ENCODE peak calls at places on chromosomes 2 and 18, in six cellular contexts. G is NT2/D1; E is lung; Q is CD4-positive, CD25-positive, alpha-beta regulatory T cell; J is hepatocyte; M is AG04450. L is an unnamed sample.
A peak's percentile ranks its signal among the peaks of the same experiment; 100 is the strongest.

GRCh38 chr18:46518438-46518837 is 138.6 kb downstream of the LOXHD1 start:
- DNase-seq in Q (no peak), M (no peak), G (no peak), E (no peak), J (no peak), L (no peak)

GRCh38 chr2:237217995-237218621 is 132.4 kb downstream of the COPS8 start:
- DNase-seq in G (no peak), Q (no peak), M (no peak), J (no peak), E (no peak), L (no peak)

GRCh38 chr2:62501794-62502500 is 4.0 kb downstream of the TMEM17 start:
- DNase-seq in J (no peak), Q (no peak), E (no peak), M (peak; percentile 15), G (no peak), L (no peak)

GRCh38 chr2:112634153-112634873 is 11.4 kb upstream of the SLC20A1 start:
- DNase-seq in M (no peak), G (no peak), J (peak; percentile 44), E (no peak), Q (no peak), L (peak; percentile 72)

GRCh38 chr2:147232225-147232669 is 612.6 kb upstream of the ACVR2A start:
- DNase-seq in M (no peak), J (no peak), G (no peak), Q (no peak), E (no peak), L (no peak)

GRCh38 chr2:54524236-54524991 is 68.3 kb downstream of the SPTBN1 start:
- DNase-seq in M (no peak), G (no peak), Q (peak; percentile 46), E (peak; percentile 53), J (peak; percentile 57), L (no peak)

GRCh38 chr18:8548186-8548585 is 61.1 kb upstream of the RAB12 start:
- DNase-seq in E (no peak), M (peak; percentile 6), J (no peak), Q (no peak), G (no peak), L (no peak)

GRCh38 chr2:222451270-222451674 is 26.9 kb downstream of the SGPP2 start:
- DNase-seq in M (no peak), G (no peak), Q (peak; percentile 38), J (no peak), E (no peak), L (no peak)

GRCh38 chr2:1791670-1792069 is 47.4 kb upstream of the PXDN start:
- DNase-seq in G (no peak), J (no peak), M (no peak), Q (no peak), E (no peak), L (no peak)

GRCh38 chr18:32289480-32290075 is 99.7 kb downstream of the MEP1B start:
- DNase-seq in J (peak; percentile 80), G (peak; percentile 36), M (peak; percentile 36), E (peak; percentile 50), Q (peak; percentile 47), L (no peak)

GRCh38 chr18:22069916-22070315 is 99.5 kb upstream of the GATA6 start:
- DNase-seq in G (no peak), E (no peak), J (no peak), M (no peak), Q (no peak), L (no peak)

GRCh38 chr2:96789245-96789617 is 26.8 kb upstream of the CNNM3 start:
- DNase-seq in Q (no peak), G (no peak), E (no peak), J (no peak), M (no peak), L (no peak)

GRCh38 chr18:57771183-57771582 is 31.9 kb downstream of the ATP8B1 start:
- DNase-seq in Q (no peak), J (peak; percentile 32), M (no peak), G (no peak), E (no peak), L (no peak)

GRCh38 chr18:63119647-63120046 is 199.9 kb downstream of the BCL2 start:
- DNase-seq in J (no peak), G (peak; percentile 20), E (no peak), M (no peak), Q (no peak), L (no peak)

GRCh38 chr2:33083671-33084387 is 137.1 kb downstream of the LTBP1 start:
- DNase-seq in M (no peak), Q (no peak), G (no peak), J (no peak), E (no peak), L (no peak)

GRCh38 chr2:130743278-130743677 is 12.1 kb upstream of the AMER3 start:
- DNase-seq in M (no peak), G (no peak), Q (no peak), J (no peak), E (no peak), L (no peak)

GRCh38 chr2:30139131-30139870 is 7.5 kb upstream of the YPEL5 start:
- DNase-seq in M (no peak), G (no peak), Q (peak; percentile 70), E (no peak), J (no peak), L (no peak)

GRCh38 chr2:151111599-151112278 is 149.9 kb downstream of the RBM43 start:
- DNase-seq in J (peak; percentile 22), M (peak; percentile 51), Q (no peak), G (peak; percentile 57), E (no peak), L (no peak)

GRCh38 chr2:1328684-1329083 is 84.6 kb upstream of the TPO start:
- DNase-seq in J (no peak), M (no peak), E (no peak), G (no peak), Q (no peak), L (no peak)

GRCh38 chr2:169439900-169440299 is 39.4 kb upstream of the BBS5 start:
- DNase-seq in J (no peak), M (no peak), E (no peak), Q (no peak), G (no peak), L (no peak)

GRCh38 chr2:152730591-152731333 is 12.3 kb downstream of the ARL6IP6 start:
- DNase-seq in E (no peak), M (no peak), G (no peak), Q (peak; percentile 68), J (no peak), L (no peak)

GRCh38 chr2:197240018-197240712 is 70.4 kb downstream of the ANKRD44 start:
- DNase-seq in J (no peak), G (no peak), M (no peak), Q (peak; percentile 62), E (no peak), L (no peak)

GRCh38 chr2:30653847-30654246 is 153.4 kb downstream of the CAPN13 start:
- DNase-seq in G (no peak), Q (no peak), J (no peak), M (no peak), E (peak; percentile 11), L (no peak)

GRCh38 chr2:199631129-199631528 is 173.4 kb upstream of the SATB2 start:
- DNase-seq in G (no peak), J (no peak), Q (no peak), M (no peak), E (no peak), L (no peak)
- H3K27me3 ChIP-seq in G (no peaks in the 10 kb centered on the region), J (no peaks in the 10 kb centered on the region), Q (no peaks in the 10 kb centered on the region), M (no peaks in the 10 kb centered on the region), E (no peaks in the 10 kb centered on the region), L (no peaks in the 10 kb centered on the region)

DNA sequence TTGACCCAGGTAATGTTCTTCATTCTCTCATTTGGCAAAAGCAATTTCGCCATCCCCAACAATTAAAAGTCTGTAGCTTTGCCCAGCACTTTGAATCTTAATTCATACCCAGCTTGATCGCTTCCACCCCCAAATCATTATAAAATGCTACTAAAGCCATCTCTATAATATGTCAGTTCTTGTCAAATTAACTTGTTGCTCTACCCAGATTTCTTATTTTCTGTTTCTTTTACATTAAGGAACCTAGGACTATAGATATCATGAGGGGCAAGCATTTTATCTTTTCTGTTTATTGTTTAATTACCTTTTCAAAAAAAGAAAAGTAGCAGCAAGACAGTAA is 6.1 kb upstream of the POU3F3 start:
- DNase-seq in Q (no peak), E (no peak), M (no peak), J (no peak), G (no peak), L (no peak)
- H3K27me3 ChIP-seq in Q (peaks cover 52% of the 10 kb centered on the region), E (peaks cover 22% of the 10 kb centered on the region), M (peaks cover 66% of the 10 kb centered on the region), J (peaks cover 96% of the 10 kb centered on the region), G (peaks cover 99% of the 10 kb centered on the region), L (peaks cover 99% of the 10 kb centered on the region)

GRCh38 chr2:231887756-231888155 is 38.4 kb downstream of the NPPC start:
- DNase-seq in M (no peak), Q (no peak), G (no peak), J (no peak), E (no peak), L (no peak)

GRCh38 chr2:231883468-231883881 is 42.7 kb downstream of the NPPC start:
- DNase-seq in J (peak; percentile 62), M (no peak), Q (no peak), E (no peak), G (no peak), L (no peak)

GRCh38 chr2:231886071-231886681 is 40.0 kb downstream of the NPPC start:
- DNase-seq in M (no peak), Q (no peak), E (no peak), J (no peak), G (no peak), L (no peak)

DNA sequence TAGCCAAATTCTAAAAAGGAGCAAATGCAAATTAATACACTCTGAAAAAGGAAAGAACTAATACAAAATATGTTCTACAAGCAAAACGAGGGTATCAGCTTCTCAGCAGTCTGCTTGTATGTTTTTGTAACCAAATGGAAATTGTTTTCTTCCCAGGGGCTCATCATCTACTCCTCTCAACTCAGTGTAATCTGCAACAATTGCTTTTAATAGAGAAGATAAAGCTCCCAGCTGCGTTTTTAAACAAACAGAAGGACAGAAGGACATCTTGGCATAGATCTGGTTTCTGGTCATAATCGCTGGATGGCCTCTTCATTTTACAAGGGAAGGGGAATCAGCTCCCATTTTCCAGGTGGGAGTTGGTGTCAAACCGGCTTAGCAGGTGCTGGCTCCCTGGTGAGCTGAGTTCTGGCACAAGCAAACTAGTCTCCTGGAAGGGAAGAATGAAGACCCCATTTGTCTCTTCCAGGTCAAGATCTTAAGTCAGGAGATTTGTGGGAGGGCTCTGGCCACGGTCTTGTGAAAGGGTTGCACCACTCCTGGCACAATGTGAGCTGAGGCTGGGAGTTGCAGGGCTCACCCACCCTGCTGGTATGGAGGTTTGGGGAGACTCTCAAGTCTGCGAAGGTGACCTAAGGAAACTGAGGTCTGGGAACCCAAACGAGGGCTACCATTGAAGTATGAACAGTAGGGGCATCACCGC is 41.6 kb downstream of the NPPC start:
- DNase-seq in G (no peak), Q (no peak), J (no peak), E (no peak), M (no peak), L (no peak)
- H3K27me3 ChIP-seq in G (no peaks in the 10 kb centered on the region), Q (peaks cover 6% of the 10 kb centered on the region), J (no peaks in the 10 kb centered on the region), E (no peaks in the 10 kb centered on the region), M (peaks cover 19% of the 10 kb centered on the region), L (peaks cover 25% of the 10 kb centered on the region)

GRCh38 chr2:118844261-118845004 is 3.0 kb downstream of the EN1 start:
- DNase-seq in E (no peak), G (no peak), Q (no peak), M (no peak), J (no peak), L (no peak)

GRCh38 chr2:118841450-118841827 is 6.0 kb downstream of the EN1 start:
- DNase-seq in G (no peak), E (no peak), M (no peak), Q (no peak), J (no peak), L (no peak)

GRCh38 chr2:118842687-118843491 is 4.6 kb downstream of the EN1 start:
- DNase-seq in J (no peak), M (no peak), E (no peak), G (no peak), Q (no peak), L (no peak)

GRCh38 chr2:118843492-118844132 is 3.8 kb downstream of the EN1 start:
- DNase-seq in J (no peak), E (no peak), M (no peak), G (no peak), Q (no peak), L (no peak)

GRCh38 chr2:118841828-118842461 is 5.5 kb downstream of the EN1 start:
- DNase-seq in E (no peak), G (no peak), J (no peak), Q (no peak), M (no peak), L (no peak)
- H3K27me3 ChIP-seq in E (peaks cover 20% of the 10 kb centered on the region), G (peaks cover 97% of the 10 kb centered on the region), J (peaks cover 95% of the 10 kb centered on the region), Q (peaks cover 44% of the 10 kb centered on the region), M (peaks cover 92% of the 10 kb centered on the region), L (peaks cover 7% of the 10 kb centered on the region)

L was measured in esophagus muscularis mucosa.